ENCODE peak calls at places on chromosomes 2 and 18, in five cellular contexts. One of them, this sample, is unnamed.

GRCh38 chr2:37357053-37357452 is 12.6 kb downstream of the QPCT start:
- DNase-seq in fibroblast of lung: no peak
- DNase-seq in heart right ventricle: no peak
- DNase-seq in AG04450: no peak
- DNase-seq in testis: no peak
- DNase-seq in this sample: no peak

GRCh38 chr2:174342600-174343342 is 8.0 kb downstream of the SP9 start:
- DNase-seq in fibroblast of lung: no peak
- DNase-seq in heart right ventricle: no peak
- DNase-seq in AG04450: no peak
- DNase-seq in testis: no peak
- DNase-seq in this sample: no peak

GRCh38 chr2:182186132-182186735 is 200.6 kb downstream of the PPP1R1C start:
- DNase-seq in fibroblast of lung: peak; percentile 16
- DNase-seq in heart right ventricle: no peak
- DNase-seq in AG04450: no peak
- DNase-seq in testis: no peak
- DNase-seq in this sample: no peak

GRCh38 chr2:240523451-240524281 is 34.1 kb downstream of the ANKMY1 start:
- DNase-seq in fibroblast of lung: no peak
- DNase-seq in heart right ventricle: no peak
- DNase-seq in AG04450: no peak
- DNase-seq in testis: no peak
- DNase-seq in this sample: no peak

GRCh38 chr2:70140978-70141753 is 49.7 kb downstream of the C2orf42 start:
- DNase-seq in fibroblast of lung: peak; percentile 40
- DNase-seq in heart right ventricle: no peak
- DNase-seq in AG04450: no peak
- DNase-seq in testis: peak; percentile 62
- DNase-seq in this sample: peak; percentile 84

GRCh38 chr2:17652681-17653080 is 100.9 kb downstream of the SMC6 start:
- DNase-seq in fibroblast of lung: peak; percentile 52
- DNase-seq in heart right ventricle: no peak
- DNase-seq in AG04450: no peak
- DNase-seq in testis: no peak
- DNase-seq in this sample: no peak

GRCh38 chr2:1790996-1791395 is 46.7 kb upstream of the PXDN start:
- DNase-seq in fibroblast of lung: no peak
- DNase-seq in heart right ventricle: no peak
- DNase-seq in AG04450: no peak
- DNase-seq in testis: no peak
- DNase-seq in this sample: no peak

GRCh38 chr2:226730487-226730886 is 69.1 kb downstream of the IRS1 start:
- DNase-seq in fibroblast of lung: no peak
- DNase-seq in heart right ventricle: no peak
- DNase-seq in AG04450: no peak
- DNase-seq in testis: no peak
- DNase-seq in this sample: peak; percentile 17

GRCh38 chr2:202109737-202110184 is 36.7 kb downstream of the KIAA2012 start:
- DNase-seq in fibroblast of lung: peak; percentile 72
- DNase-seq in heart right ventricle: peak; percentile 25
- DNase-seq in AG04450: no peak
- DNase-seq in testis: peak; percentile 43
- DNase-seq in this sample: no peak

GRCh38 chr2:69222984-69223658 is 163.9 kb downstream of the GFPT1 start:
- DNase-seq in fibroblast of lung: peak; percentile 43
- DNase-seq in heart right ventricle: peak; percentile 67
- DNase-seq in AG04450: no peak
- DNase-seq in testis: no peak
- DNase-seq in this sample: peak; percentile 62

GRCh38 chr18:22591231-22591630 is 173.5 kb upstream of the CTAGE1 start:
- DNase-seq in fibroblast of lung: peak; percentile 93
- DNase-seq in heart right ventricle: no peak
- DNase-seq in AG04450: no peak
- DNase-seq in testis: no peak
- DNase-seq in this sample: no peak

GRCh38 chr2:33665039-33665438 is 65.9 kb upstream of the FAM98A start:
- DNase-seq in fibroblast of lung: no peak
- DNase-seq in heart right ventricle: no peak
- DNase-seq in AG04450: no peak
- DNase-seq in testis: no peak
- DNase-seq in this sample: no peak

GRCh38 chr2:65411056-65411795 is 21.2 kb downstream of the SPRED2 start:
- DNase-seq in fibroblast of lung: no peak
- DNase-seq in heart right ventricle: no peak
- DNase-seq in AG04450: no peak
- DNase-seq in testis: no peak
- DNase-seq in this sample: no peak

GRCh38 chr2:23492337-23492675 is 107.3 kb downstream of the KLHL29 start:
- DNase-seq in fibroblast of lung: no peak
- DNase-seq in heart right ventricle: no peak
- DNase-seq in AG04450: no peak
- DNase-seq in testis: no peak
- DNase-seq in this sample: peak; percentile 71

GRCh38 chr2:27796991-27797752 is 25.7 kb downstream of the MRPL33 start:
- DNase-seq in fibroblast of lung: no peak
- DNase-seq in heart right ventricle: peak; percentile 71
- DNase-seq in AG04450: no peak
- DNase-seq in testis: no peak
- DNase-seq in this sample: no peak

GRCh38 chr2:176130153-176130916 is 830 bp downstream of the HOXD8 start:
- DNase-seq in fibroblast of lung: no peak
- DNase-seq in heart right ventricle: no peak
- DNase-seq in AG04450: no peak
- DNase-seq in testis: peak; percentile 74
- DNase-seq in this sample: no peak

GRCh38 chr2:96946625-96947024 is 39.8 kb downstream of the FAM178B start:
- DNase-seq in fibroblast of lung: no peak
- DNase-seq in heart right ventricle: no peak
- DNase-seq in AG04450: no peak
- DNase-seq in testis: no peak
- DNase-seq in this sample: no peak

GRCh38 chr2:215906458-215906857 is 106.9 kb downstream of the MREG start:
- DNase-seq in fibroblast of lung: no peak
- DNase-seq in heart right ventricle: no peak
- DNase-seq in AG04450: no peak
- DNase-seq in testis: no peak
- DNase-seq in this sample: no peak

GRCh38 chr2:239269173-239269865 is 131.5 kb downstream of the HDAC4 start:
- DNase-seq in fibroblast of lung: no peak
- DNase-seq in heart right ventricle: no peak
- DNase-seq in AG04450: no peak
- DNase-seq in testis: peak; percentile 12
- DNase-seq in this sample: no peak

GRCh38 chr2:86764661-86765307 is 25.9 kb downstream of the CD8A start:
- DNase-seq in fibroblast of lung: peak; percentile 40
- DNase-seq in heart right ventricle: no peak
- DNase-seq in AG04450: peak; percentile 15
- DNase-seq in testis: peak; percentile 28
- DNase-seq in this sample: peak; percentile 15

GRCh38 chr2:127584516-127585033 is 49.1 kb downstream of the MYO7B start:
- DNase-seq in fibroblast of lung: no peak
- DNase-seq in heart right ventricle: no peak
- DNase-seq in AG04450: no peak
- DNase-seq in testis: no peak
- DNase-seq in this sample: peak; percentile 0

GRCh38 chr2:111716901-111717635 is 166.9 kb downstream of the ANAPC1 start:
- DNase-seq in fibroblast of lung: no peak
- DNase-seq in heart right ventricle: no peak
- DNase-seq in AG04450: no peak
- DNase-seq in testis: no peak
- DNase-seq in this sample: no peak

GRCh38 chr2:170930132-170931109 is 1.4 kb downstream of the GORASP2 start:
- DNase-seq in fibroblast of lung: peak; percentile 30
- DNase-seq in heart right ventricle: no peak
- DNase-seq in AG04450: no peak
- DNase-seq in testis: peak; percentile 54
- DNase-seq in this sample: peak; percentile 53

GRCh38 chr2:58569460-58570185 is 328.5 kb upstream of the FANCL start:
- DNase-seq in fibroblast of lung: peak; percentile 33
- DNase-seq in heart right ventricle: no peak
- DNase-seq in AG04450: no peak
- DNase-seq in testis: no peak
- DNase-seq in this sample: peak; percentile 43

DNA sequence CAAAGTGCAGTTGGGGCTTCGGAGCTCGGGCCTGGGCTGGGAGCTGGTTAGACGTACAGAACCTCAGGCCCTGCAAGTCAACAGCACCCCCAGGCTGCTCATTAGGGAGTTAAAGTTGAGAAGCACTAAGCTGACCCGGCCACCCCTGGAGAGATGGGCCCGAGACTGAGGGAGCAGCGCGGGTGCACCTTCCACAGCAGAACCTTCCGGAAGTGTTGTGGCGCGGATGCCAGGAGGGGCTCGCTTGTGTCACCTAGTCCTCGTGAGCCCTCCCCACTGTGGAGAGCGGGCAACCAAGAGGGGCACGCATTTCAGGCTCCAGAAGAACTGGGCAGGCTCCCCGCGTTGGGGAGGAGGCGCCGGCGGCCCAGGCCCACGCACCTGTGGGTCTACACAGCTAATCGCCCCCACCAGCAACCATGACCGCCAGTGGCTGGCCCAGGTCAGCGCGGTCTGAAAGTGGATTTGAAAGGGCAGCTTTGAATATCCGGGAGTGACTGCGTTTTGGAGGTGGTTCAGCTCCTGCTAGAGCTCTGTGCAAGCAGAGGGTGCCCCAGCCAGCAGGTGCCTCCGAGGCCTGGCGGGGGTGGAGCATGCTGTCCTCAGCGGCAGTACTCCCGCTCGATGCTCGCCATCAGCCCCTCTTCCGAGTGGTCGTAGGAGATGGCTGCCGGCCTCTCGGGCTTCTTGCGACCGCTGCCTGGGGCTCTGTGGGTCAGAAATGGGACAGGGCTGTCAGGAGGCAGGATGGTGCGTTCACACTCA is 15.1 kb downstream of the KLF11 start:
- DNase-seq in fibroblast of lung: no peak
- DNase-seq in heart right ventricle: no peak
- DNase-seq in AG04450: no peak
- DNase-seq in testis: no peak
- DNase-seq in this sample: no peak
- TF ChIP-seq CTCF in fibroblast of lung: no peak
- TF ChIP-seq CTCF in heart right ventricle: no peak
- TF ChIP-seq CTCF in AG04450: no peak
- TF ChIP-seq CTCF in testis: no peak
- TF ChIP-seq CTCF in this sample: peak; percentile 24

GRCh38 chr18:73151086-73151485 is 283.3 kb upstream of the NETO1 start:
- DNase-seq in fibroblast of lung: no peak
- DNase-seq in heart right ventricle: no peak
- DNase-seq in AG04450: peak; percentile 33
- DNase-seq in testis: no peak
- DNase-seq in this sample: no peak
- H3K27ac ChIP-seq in fibroblast of lung: no peak overlapping the region
- H3K27ac ChIP-seq in heart right ventricle: no peak overlapping the region
- H3K27ac ChIP-seq in AG04450: no peak overlapping the region
- H3K27ac ChIP-seq in testis: no peak overlapping the region
- H3K27ac ChIP-seq in this sample: no peak overlapping the region

GRCh38 chr2:3362686-3363085 is 14.9 kb downstream of the EIPR1 start:
- DNase-seq in fibroblast of lung: no peak
- DNase-seq in heart right ventricle: no peak
- DNase-seq in AG04450: no peak
- DNase-seq in testis: no peak
- DNase-seq in this sample: no peak

GRCh38 chr2:3365219-3365618 is 12.4 kb downstream of the EIPR1 start:
- DNase-seq in fibroblast of lung: no peak
- DNase-seq in heart right ventricle: no peak
- DNase-seq in AG04450: no peak
- DNase-seq in testis: no peak
- DNase-seq in this sample: no peak

GRCh38 chr2:3368261-3368722 is 9.3 kb downstream of the EIPR1 start:
- DNase-seq in fibroblast of lung: no peak
- DNase-seq in heart right ventricle: no peak
- DNase-seq in AG04450: no peak
- DNase-seq in testis: no peak
- DNase-seq in this sample: no peak
- TF ChIP-seq CTCF in fibroblast of lung: no peak
- TF ChIP-seq CTCF in heart right ventricle: no peak
- TF ChIP-seq CTCF in AG04450: no peak
- TF ChIP-seq CTCF in testis: no peak
- TF ChIP-seq CTCF in this sample: no peak

DNA sequence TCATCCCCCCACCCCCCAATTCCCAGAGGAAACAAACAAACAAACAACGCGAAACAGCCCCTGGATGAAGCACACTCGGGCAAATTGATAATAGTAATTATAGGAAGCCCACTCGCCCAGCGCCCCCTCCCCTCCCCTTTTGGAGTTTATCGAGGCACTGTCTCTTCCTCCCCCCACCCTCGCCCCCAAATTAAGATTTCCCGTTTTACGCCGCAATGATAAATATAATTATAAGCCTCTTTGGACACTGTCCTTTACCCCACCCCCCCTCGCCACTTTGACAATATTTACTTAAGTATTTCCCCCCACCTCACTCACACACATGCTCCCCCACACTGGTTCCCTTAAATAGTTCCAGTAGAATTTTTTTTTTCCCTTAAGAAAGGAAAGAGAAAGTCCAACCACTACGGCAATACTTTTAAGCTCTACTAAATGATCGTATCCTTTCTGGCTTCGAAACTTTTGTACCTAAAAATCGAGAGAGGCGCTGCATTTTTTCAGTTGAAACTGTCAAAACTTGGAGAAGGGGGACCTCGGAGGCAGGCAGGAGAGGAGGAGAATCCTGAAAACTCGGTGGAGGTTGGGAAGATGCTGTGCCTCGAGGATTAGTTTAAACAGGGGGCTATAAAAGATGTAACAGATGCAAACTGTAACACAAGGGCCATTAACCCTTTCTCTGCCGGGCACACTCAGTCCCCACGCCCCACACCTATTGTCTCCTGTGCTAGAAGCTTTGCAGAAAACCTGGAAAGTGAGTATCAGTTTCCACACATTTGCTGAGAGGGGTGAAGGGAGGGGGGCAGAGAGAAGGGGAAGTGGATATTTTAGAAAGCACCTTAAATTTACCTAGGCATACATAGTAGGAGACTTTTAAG is 1.9 kb downstream of the ZEB2 start:
- DNase-seq in fibroblast of lung: peak; percentile 48
- DNase-seq in heart right ventricle: no peak
- DNase-seq in AG04450: no peak
- DNase-seq in testis: peak; percentile 59
- DNase-seq in this sample: peak; percentile 46
- H3K27ac ChIP-seq in fibroblast of lung: peak overlapping the region; percentile 98
- H3K27ac ChIP-seq in heart right ventricle: peak overlapping the region; percentile 99
- H3K27ac ChIP-seq in AG04450: peak overlapping the region; percentile 96
- H3K27ac ChIP-seq in testis: peak overlapping the region; percentile 100
- H3K27ac ChIP-seq in this sample: no peak overlapping the region

GRCh38 chr2:117537030-117537429 is 277.5 kb upstream of the DDX18 start:
- DNase-seq in fibroblast of lung: no peak
- DNase-seq in heart right ventricle: no peak
- DNase-seq in AG04450: no peak
- DNase-seq in testis: no peak
- DNase-seq in this sample: peak; percentile 6

DNA sequence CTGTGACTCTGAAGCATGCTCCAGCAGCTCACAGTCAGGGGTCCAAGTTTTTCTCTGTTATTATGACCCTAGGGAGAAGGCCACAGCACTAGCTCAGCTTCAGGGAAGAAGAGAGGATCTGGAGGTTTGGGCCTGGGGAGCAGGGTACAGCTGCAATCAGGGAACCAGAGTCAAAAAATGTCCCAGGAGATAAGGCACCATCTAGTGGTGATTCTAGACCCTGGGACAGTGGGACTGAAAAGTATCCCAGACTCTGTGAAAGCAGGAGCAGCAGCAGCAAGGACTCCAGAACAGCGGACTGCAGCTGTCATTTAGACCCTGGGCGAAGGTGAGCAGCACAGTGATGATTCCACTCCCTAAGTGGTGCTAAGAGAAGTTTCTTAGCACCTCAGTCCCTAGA is 278.4 kb upstream of the DDX18 start:
- DNase-seq in fibroblast of lung: no peak
- DNase-seq in heart right ventricle: no peak
- DNase-seq in AG04450: no peak
- DNase-seq in testis: no peak
- DNase-seq in this sample: no peak
- TF ChIP-seq CTCF in fibroblast of lung: no peak
- TF ChIP-seq CTCF in heart right ventricle: no peak
- TF ChIP-seq CTCF in AG04450: no peak
- TF ChIP-seq CTCF in testis: no peak
- TF ChIP-seq CTCF in this sample: peak; percentile 61

This sample was measured in WERI-Rb-1.